ENCODE peak calls at places on chromosome X, in six cellular contexts. K is PC-9; Y is dorsolateral prefrontal cortex; Q is testis; U is naive thymus-derived CD4-positive, alpha-beta T cell; I is small intestine. D is an unnamed sample.

GRCh38 chrX:100704581-100705203 is 27.2 kb downstream of the SYTL4 start:
- DNase-seq in K (no peak), Y (no peak), Q (no peak), U (no peak), I (no peak), D (no peak)

GRCh38 chrX:56113785-56114436 is 118.2 kb upstream of the KLF8 start:
- DNase-seq in K (peak; percentile 99), Y (no peak), Q (no peak), U (no peak), I (no peak), D (no peak)

GRCh38 chrX:8916697-8917096 is 115.5 kb upstream of the FAM9A start:
- DNase-seq in K (no peak), Y (no peak), Q (no peak), U (no peak), I (no peak), D (no peak)

GRCh38 chrX:14673764-14674163 is 144.4 kb downstream of the GLRA2 start:
- DNase-seq in K (peak; percentile 89), Y (no peak), Q (no peak), U (no peak), I (peak; percentile 81), D (no peak)

GRCh38 chrX:17736478-17736855 is 826 bp upstream of the SCML1 start:
- DNase-seq in K (no peak), Y (no peak), Q (no peak), U (no peak), I (no peak), D (no peak)

GRCh38 chrX:153457136-153457825 is 11.4 kb upstream of the TREX2 start:
- DNase-seq in K (no peak), Y (peak; percentile 32), Q (no peak), U (no peak), I (no peak), D (no peak)

GRCh38 chrX:110667706-110668105 is 127.9 kb downstream of the CHRDL1 start:
- DNase-seq in K (no peak), Y (no peak), Q (no peak), U (no peak), I (no peak), D (no peak)

GRCh38 chrX:106862972-106863688 is 40.0 kb downstream of the RIPPLY1 start:
- DNase-seq in K (no peak), Y (no peak), Q (peak; percentile 12), U (peak; percentile 14), I (peak; percentile 3), D (peak; percentile 9)

GRCh38 chrX:150546711-150547153 is 21.7 kb upstream of the MTM1 start:
- DNase-seq in K (no peak), Y (no peak), Q (peak; percentile 47), U (peak; percentile 50), I (no peak), D (no peak)

GRCh38 chrX:41619221-41619620 is 69.6 kb upstream of the GPR34 start:
- DNase-seq in K (no peak), Y (no peak), Q (no peak), U (no peak), I (no peak), D (no peak)

GRCh38 chrX:29721152-29721551 is 494.2 kb upstream of the MAGEB2 start:
- DNase-seq in K (no peak), Y (no peak), Q (no peak), U (no peak), I (no peak), D (no peak)

GRCh38 chrX:132769609-132770008 is 188.8 kb downstream of the HS6ST2 start:
- DNase-seq in K (no peak), Y (no peak), Q (no peak), U (no peak), I (no peak), D (no peak)

GRCh38 chrX:96102997-96103396 is 581.6 kb upstream of the DIAPH2 start:
- DNase-seq in K (no peak), Y (no peak), Q (no peak), U (no peak), I (no peak), D (no peak)

GRCh38 chrX:38803286-38803608 is 2.0 kb downstream of the MID1IP1 start:
- DNase-seq in K (no peak), Y (no peak), Q (no peak), U (no peak), I (no peak), D (no peak)

GRCh38 chrX:100819837-100820666 is at the start of gene CSTF2:
- DNase-seq in K (peak; percentile 76), Y (peak; percentile 74), Q (peak; percentile 90), U (peak; percentile 78), I (peak; percentile 81), D (peak; percentile 62)

GRCh38 chrX:50798782-50799181 is 15.2 kb downstream of the SHROOM4 start:
- DNase-seq in K (no peak), Y (no peak), Q (no peak), U (no peak), I (peak; percentile 29), D (no peak)

GRCh38 chrX:72001906-72002305 is 91.3 kb downstream of the NHSL2 start:
- DNase-seq in K (no peak), Y (no peak), Q (no peak), U (no peak), I (no peak), D (no peak)

GRCh38 chrX:64204701-64205440 is 637 bp downstream of the AMER1 start:
- DNase-seq in K (no peak), Y (peak; percentile 50), Q (peak; percentile 36), U (peak; percentile 24), I (peak; percentile 18), D (peak; percentile 15)

GRCh38 chrX:44872319-44872816 is 620 bp upstream of the KDM6A start:
- DNase-seq in K (no peak), Y (no peak), Q (peak; percentile 25), U (no peak), I (peak; percentile 49), D (peak; percentile 37)

GRCh38 chrX:1274786-1275185 is 6.2 kb downstream of the CSF2RA start:
- DNase-seq in K (no peak), Y (no peak), Q (no peak), U (no peak), I (no peak), D (no peak)
- H3K27ac ChIP-seq in K (no peak overlapping the region), Y (no peak overlapping the region), Q (no peak overlapping the region), U (no peak overlapping the region), I (no peak overlapping the region), D (peak overlapping the region; percentile 58)

GRCh38 chrX:47581731-47582647 is at the start of gene TIMP1:
- DNase-seq in K (peak; percentile 70), Y (peak; percentile 63), Q (peak; percentile 91), U (no peak), I (peak; percentile 44), D (peak; percentile 91)
- H3K27ac ChIP-seq in K (no peak within 1 kb of the TSS), Y (no peak within 1 kb of the TSS), Q (peak within 1 kb of the TSS; percentile 77), U (peak within 1 kb of the TSS; percentile 58), I (no peak within 1 kb of the TSS), D (peak within 1 kb of the TSS; percentile 53)

DNA sequence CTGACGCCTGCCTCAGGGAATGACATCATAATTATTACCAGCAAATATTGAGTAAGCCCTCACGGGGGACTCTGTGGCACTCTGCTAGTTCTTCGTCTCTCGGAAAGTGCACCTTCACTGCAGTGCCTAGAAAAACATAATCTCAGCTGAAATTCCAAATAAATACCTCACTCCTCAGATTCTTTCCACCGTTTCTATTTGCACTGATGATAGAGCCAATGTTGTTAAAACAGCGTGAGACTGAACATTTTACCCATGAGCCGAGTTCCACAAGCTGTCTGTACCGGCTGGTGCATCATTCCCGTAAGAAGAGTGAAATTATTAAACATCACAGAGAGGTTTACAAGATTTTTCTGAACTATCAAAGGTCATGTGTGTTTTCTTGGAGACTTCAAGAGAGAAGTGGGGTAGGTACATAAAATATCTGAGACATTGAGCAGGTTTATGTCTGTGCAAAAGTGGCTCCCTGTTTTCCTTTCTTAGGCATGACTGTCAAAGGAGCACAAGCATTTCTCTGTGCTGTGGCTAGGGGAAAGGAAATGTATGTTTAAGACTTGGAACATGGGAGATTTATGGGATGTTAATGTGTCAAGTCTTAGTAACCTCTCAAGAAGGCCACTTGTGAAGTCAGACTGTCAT is 119.6 kb downstream of the CBLL2 start:
- DNase-seq in K (no peak), Y (no peak), Q (no peak), U (no peak), I (no peak), D (no peak)
- H3K27ac ChIP-seq in K (no peak overlapping the region), Y (no peak overlapping the region), Q (no peak overlapping the region), U (no peak overlapping the region), I (no peak overlapping the region), D (no peak overlapping the region)

GRCh38 chrX:108439961-108440696 is 491 bp downstream of the COL4A5 start:
- DNase-seq in K (no peak), Y (no peak), Q (peak; percentile 20), U (no peak), I (no peak), D (no peak)
- H3K27ac ChIP-seq in K (no peak overlapping the region), Y (no peak overlapping the region), Q (peak overlapping the region; percentile 53), U (no peak overlapping the region), I (no peak overlapping the region), D (no peak overlapping the region)

GRCh38 chrX:18951032-18951431 is 32.9 kb downstream of the PHKA2 start:
- DNase-seq in K (no peak), Y (no peak), Q (no peak), U (no peak), I (no peak), D (no peak)
- H3K27ac ChIP-seq in K (no peak overlapping the region), Y (no peak overlapping the region), Q (no peak overlapping the region), U (no peak overlapping the region), I (no peak overlapping the region), D (no peak overlapping the region)

GRCh38 chrX:1516596-1517104 is 20.3 kb downstream of the P2RY8 start:
- DNase-seq in K (no peak), Y (no peak), Q (no peak), U (no peak), I (no peak), D (peak; percentile 0)

GRCh38 chrX:1518512-1518911 is 18.5 kb downstream of the P2RY8 start:
- DNase-seq in K (no peak), Y (no peak), Q (no peak), U (no peak), I (no peak), D (no peak)

GRCh38 chrX:1519022-1519497 is 17.9 kb downstream of the P2RY8 start:
- DNase-seq in K (no peak), Y (no peak), Q (no peak), U (no peak), I (no peak), D (no peak)

GRCh38 chrX:1521459-1521956 is 15.5 kb downstream of the P2RY8 start:
- DNase-seq in K (no peak), Y (no peak), Q (no peak), U (peak; percentile 57), I (no peak), D (peak; percentile 60)

GRCh38 chrX:1520350-1520749 is 16.6 kb downstream of the P2RY8 start:
- DNase-seq in K (no peak), Y (no peak), Q (no peak), U (no peak), I (no peak), D (no peak)
- H3K27ac ChIP-seq in K (no peak overlapping the region), Y (no peak overlapping the region), Q (no peak overlapping the region), U (peak overlapping the region; percentile 20), I (no peak overlapping the region), D (no peak overlapping the region)

GRCh38 chrX:118630843-118631242 is 96.6 kb upstream of the IL13RA1 start:
- DNase-seq in K (no peak), Y (no peak), Q (no peak), U (no peak), I (no peak), D (peak; percentile 47)
- H3K27ac ChIP-seq in K (no peak overlapping the region), Y (no peak overlapping the region), Q (no peak overlapping the region), U (no peak overlapping the region), I (no peak overlapping the region), D (peak overlapping the region; percentile 78)

GRCh38 chrX:69025802-69026301 is 139.4 kb downstream of the PJA1 start:
- DNase-seq in K (peak; percentile 62), Y (no peak), Q (no peak), U (no peak), I (no peak), D (no peak)
- H3K27ac ChIP-seq in K (no peak overlapping the region), Y (no peak overlapping the region), Q (no peak overlapping the region), U (no peak overlapping the region), I (no peak overlapping the region), D (no peak overlapping the region)